ENCODE peak calls at places on chromosomes 5 and 9, in four cellular contexts. H is mucosa of gallbladder, E is RCC 7860, J is T follicular helper cell. K is an unnamed sample.

GRCh38 chr5:131630208-131630962 is 4.6 kb downstream of the RAPGEF6 start:
- DNase-seq in H (no peak), J (no peak), E (no peak), K (no peak)

GRCh38 chr5:141875795-141876627 is 2.2 kb downstream of the PCDH1 start:
- DNase-seq in E (no peak), H (peak; percentile 48), J (no peak), K (peak; percentile 78)

GRCh38 chr5:55622460-55622859 is 87.7 kb upstream of the PLPP1 start:
- DNase-seq in E (no peak), J (no peak), H (no peak), K (no peak)

GRCh38 chr9:134923466-134923865 is 5.8 kb upstream of the FCN1 start:
- DNase-seq in J (no peak), H (no peak), E (no peak), K (no peak)

GRCh38 chr5:99441235-99441634 is 512.4 kb upstream of the CHD1 start:
- DNase-seq in H (no peak), E (no peak), J (no peak), K (no peak)

GRCh38 chr5:58327289-58327688 is 132.6 kb downstream of the PLK2 start:
- DNase-seq in J (no peak), H (no peak), E (no peak), K (no peak)

GRCh38 chr5:115813719-115814118 is 2.7 kb downstream of the CDO1 start:
- DNase-seq in E (no peak), H (no peak), J (no peak), K (no peak)

GRCh38 chr5:173926359-173926758 is 38.2 kb downstream of the CPEB4 start:
- DNase-seq in J (no peak), E (no peak), H (no peak), K (no peak)

GRCh38 chr9:120909904-120910303 is 16.7 kb downstream of the TRAF1 start:
- DNase-seq in E (peak; percentile 77), H (no peak), J (no peak), K (no peak)

GRCh38 chr9:23962101-23962500 is 136.1 kb upstream of the ELAVL2 start:
- DNase-seq in H (no peak), E (no peak), J (no peak), K (no peak)

GRCh38 chr5:5494489-5495402 is 72.3 kb downstream of the ICE1 start:
- DNase-seq in E (no peak), H (peak; percentile 77), J (peak; percentile 77), K (peak; percentile 76)

GRCh38 chr5:36722913-36723312 is 116.5 kb downstream of the SLC1A3 start:
- DNase-seq in H (no peak), E (no peak), J (no peak), K (no peak)

GRCh38 chr5:142250119-142250518 is 74.7 kb downstream of the SPRY4 start:
- DNase-seq in H (no peak), E (no peak), J (no peak), K (no peak)

GRCh38 chr9:15149450-15149849 is 157.6 kb downstream of the TTC39B start:
- DNase-seq in E (no peak), H (no peak), J (no peak), K (no peak)

GRCh38 chr5:57549546-57549945 is 66.9 kb upstream of the ACTBL2 start:
- DNase-seq in E (no peak), H (no peak), J (no peak), K (no peak)

GRCh38 chr5:78638973-78639669 is 9.5 kb downstream of the LHFPL2 start:
- DNase-seq in J (no peak), H (no peak), E (no peak), K (no peak)

GRCh38 chr5:2752059-2752874 is 790 bp upstream of the IRX2 start:
- DNase-seq in H (no peak), J (no peak), E (no peak), K (peak; percentile 40)

GRCh38 chr5:36457511-36458260 is 148.7 kb upstream of the SLC1A3 start:
- DNase-seq in H (no peak), E (peak; percentile 81), J (no peak), K (no peak)

GRCh38 chr9:133374612-133375115 is 1.2 kb downstream of the SURF4 start:
- DNase-seq in J (no peak), H (no peak), E (peak; percentile 40), K (no peak)

GRCh38 chr5:67246108-67246507 is 49.5 kb upstream of the CD180 start:
- DNase-seq in H (peak; percentile 43), J (no peak), E (peak; percentile 16), K (no peak)

GRCh38 chr9:69395718-69396117 is 70.7 kb downstream of the ENTREP1 start:
- DNase-seq in J (no peak), H (no peak), E (no peak), K (no peak)

GRCh38 chr5:174535691-174536090 is 188.7 kb upstream of the MSX2 start:
- DNase-seq in H (no peak), E (no peak), J (no peak), K (no peak)

GRCh38 chr9:133252301-133252776 is 22.7 kb downstream of the ABO start:
- DNase-seq in J (no peak), E (no peak), H (peak; percentile 78), K (peak; percentile 92)

GRCh38 chr5:10801931-10802674 is 41.1 kb upstream of the DAP start:
- DNase-seq in E (no peak), J (no peak), H (no peak), K (no peak)

GRCh38 chr5:318931-319601 is 2.4 kb upstream of the AHRR start:
- DNase-seq in H (no peak), J (no peak), E (no peak), K (no peak)

GRCh38 chr9:86705474-86705873 is 241.8 kb downstream of the GAS1 start:
- DNase-seq in J (no peak), E (no peak), H (no peak), K (no peak)

GRCh38 chr9:79902937-79903600 is 331.3 kb downstream of the TLE4 start:
- DNase-seq in J (no peak), E (no peak), H (no peak), K (no peak)

GRCh38 chr5:81213070-81213469 is 20.1 kb upstream of the CKMT2 start:
- DNase-seq in H (peak; percentile 79), E (no peak), J (no peak), K (no peak)

GRCh38 chr9:120846251-120846869 is 3.6 kb upstream of the PSMD5 start:
- DNase-seq in E (no peak), H (no peak), J (no peak), K (no peak)

GRCh38 chr5:151022511-151023018 is 2.2 kb downstream of the GPX3 start:
- DNase-seq in J (no peak), H (no peak), E (no peak), K (peak; percentile 57)

GRCh38 chr5:122151640-122152039 is 22.3 kb downstream of the ZNF474 start:
- DNase-seq in H (no peak), E (peak; percentile 83), J (no peak), K (peak; percentile 19)

GRCh38 chr5:139272471-139273321 is 20.8 kb upstream of the MATR3 start:
- DNase-seq in H (peak; percentile 61), J (no peak), E (peak; percentile 72), K (no peak)

GRCh38 chr5:57316798-57317327 is 143.0 kb downstream of the GPBP1 start:
- DNase-seq in E (peak; percentile 72), J (no peak), H (peak; percentile 67), K (no peak)